ENCODE peak calls at places on chromosome 17, in four cellular contexts. V is GM12878, U is H1, W is HepG2. A is an unnamed sample.

GRCh38 chr17:35089846-35090193 is 26.3 kb upstream of the RFFL start:
- DNase-seq in U (no peak), V (no peak), W (peak), A (no peak)

GRCh38 chr17:17139972-17140589 is 66.1 kb downstream of the PLD6 start:
- DNase-seq in W (no peak), U (no peak), V (no peak), A (no peak)

GRCh38 chr17:32659419-32659842 is 172.6 kb downstream of the CDK5R1 start:
- DNase-seq in V (peak), W (peak), U (peak), A (peak)

GRCh38 chr17:6124856-6125255 is 54.7 kb downstream of the WSCD1 start:
- DNase-seq in W (no peak), U (no peak), V (no peak), A (no peak)

GRCh38 chr17:72444517-72445054 is 323.8 kb downstream of the SOX9 start:
- DNase-seq in W (no peak), U (no peak), V (no peak), A (no peak)

GRCh38 chr17:59786536-59787319 is 79.3 kb downstream of the VMP1 start:
- DNase-seq in U (peak), V (peak), W (peak), A (peak)

GRCh38 chr17:67229109-67229991 is 15.6 kb downstream of the HELZ start:
- DNase-seq in U (no peak), W (no peak), V (no peak), A (no peak)

GRCh38 chr17:18377437-18378204 is at the start of gene EVPLL:
- DNase-seq in V (no peak), U (no peak), W (no peak), A (no peak)

GRCh38 chr17:61338000-61338864 is 61.4 kb upstream of the TBX2 start:
- DNase-seq in U (no peak), W (peak), V (no peak), A (no peak)

GRCh38 chr17:35189291-35189690 is 4.9 kb downstream of the SLC35G3 start:
- DNase-seq in U (no peak), V (no peak), W (no peak), A (no peak)

GRCh38 chr17:79521225-79521624 is 89.6 kb downstream of the RBFOX3 start:
- DNase-seq in V (no peak), U (no peak), W (no peak), A (no peak)

GRCh38 chr17:73318861-73319260 is 7.1 kb upstream of the CDC42EP4 start:
- DNase-seq in W (no peak), V (no peak), U (no peak), A (no peak)

GRCh38 chr17:57966246-57966645 is 11.0 kb upstream of the CUEDC1 start:
- DNase-seq in V (no peak), W (no peak), U (no peak), A (no peak)

GRCh38 chr17:50206604-50207293 is 5.3 kb upstream of the COL1A1 start:
- DNase-seq in W (no peak), V (no peak), U (no peak), A (no peak)

GRCh38 chr17:44207319-44207718 is 7.6 kb upstream of the ATXN7L3 start:
- DNase-seq in V (no peak), W (no peak), U (no peak), A (no peak)

GRCh38 chr17:70905796-70906195 is 736.5 kb downstream of the KCNJ2 start:
- DNase-seq in U (no peak), W (no peak), V (no peak), A (no peak)

GRCh38 chr17:74882517-74883240 is 9.9 kb upstream of the FDXR start:
- DNase-seq in V (no peak), U (no peak), W (no peak), A (no peak)

GRCh38 chr17:31571124-31571892 is 179.8 kb downstream of the RAB11FIP4 start:
- DNase-seq in W (no peak), U (no peak), V (no peak), A (no peak)

DNA sequence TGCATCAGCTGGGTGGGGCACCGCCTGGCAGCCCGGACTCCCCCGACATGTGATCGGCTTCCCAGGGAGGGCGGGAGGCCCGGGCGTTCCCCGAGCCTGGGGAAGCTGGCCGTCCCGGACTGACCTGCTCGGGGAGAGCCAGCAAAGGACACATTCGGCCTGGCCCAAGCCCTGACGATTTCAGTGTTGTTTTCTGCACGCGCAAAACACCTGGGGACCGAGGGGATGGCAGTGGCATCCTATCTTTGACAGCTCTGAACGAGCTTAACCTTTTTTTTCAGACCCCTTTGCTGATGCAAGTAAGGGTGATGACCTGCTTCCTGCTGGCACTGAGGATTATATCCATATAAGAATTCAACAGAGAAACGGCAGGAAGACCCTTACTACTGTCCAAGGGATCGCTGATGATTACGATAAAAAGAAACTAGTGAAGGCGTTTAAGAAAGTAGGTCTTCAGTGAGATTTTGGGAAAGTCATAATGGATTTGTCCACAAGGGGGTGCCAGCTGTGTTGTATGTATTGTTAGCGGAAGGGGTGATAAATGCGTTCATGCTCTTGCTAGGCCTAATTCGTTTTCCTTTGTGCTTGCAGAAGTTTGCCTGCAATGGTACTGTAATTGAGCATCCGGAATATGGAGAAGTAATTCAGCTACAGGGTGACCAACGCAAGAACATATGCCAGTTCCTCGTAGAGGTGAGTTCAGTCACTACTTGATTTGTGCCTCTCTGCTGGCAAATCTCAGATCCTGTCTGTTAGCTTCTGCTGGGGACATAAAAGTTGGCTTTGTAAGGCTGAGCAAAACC is 1.0 kb downstream of the EIF1 start:
- DNase-seq in V (no peak), U (no peak), W (peak), A (no peak)
- TF ChIP-seq YY1 in V (no peak), U (no peak), W (no peak), A (no peak)

GRCh38 chr17:7475764-7476422 is 3.5 kb downstream of the ZBTB4 start:
- DNase-seq in V (no peak), W (no peak), U (no peak), A (no peak)
- TF ChIP-seq SUZ12 in V (no peak), W (no peak), U (no peak), A (no peak)

GRCh38 chr17:37310940-37311339 is 64.8 kb upstream of the C17orf78 start:
- DNase-seq in W (no peak), V (no peak), U (no peak), A (no peak)
- TF ChIP-seq YY1 in W (no peak), V (no peak), U (no peak), A (no peak)

GRCh38 chr17:21191698-21192097 is 22.3 kb downstream of the TMEM11 start:
- DNase-seq in U (no peak), W (no peak), V (no peak), A (no peak)
- TF ChIP-seq SUZ12 in U (no peak), W (no peak), V (no peak), A (no peak)

GRCh38 chr17:3946711-3947235 is 17.5 kb downstream of the ATP2A3 start:
- DNase-seq in U (no peak), V (no peak), W (no peak), A (no peak)

GRCh38 chr17:3940965-3941698 is 23.1 kb downstream of the ATP2A3 start:
- DNase-seq in W (no peak), U (no peak), V (no peak), A (no peak)

GRCh38 chr17:3943240-3943891 is 20.9 kb downstream of the ATP2A3 start:
- DNase-seq in V (no peak), W (no peak), U (no peak), A (no peak)

GRCh38 chr17:3947318-3947810 is 16.9 kb downstream of the ATP2A3 start:
- DNase-seq in U (no peak), W (no peak), V (no peak), A (no peak)

DNA sequence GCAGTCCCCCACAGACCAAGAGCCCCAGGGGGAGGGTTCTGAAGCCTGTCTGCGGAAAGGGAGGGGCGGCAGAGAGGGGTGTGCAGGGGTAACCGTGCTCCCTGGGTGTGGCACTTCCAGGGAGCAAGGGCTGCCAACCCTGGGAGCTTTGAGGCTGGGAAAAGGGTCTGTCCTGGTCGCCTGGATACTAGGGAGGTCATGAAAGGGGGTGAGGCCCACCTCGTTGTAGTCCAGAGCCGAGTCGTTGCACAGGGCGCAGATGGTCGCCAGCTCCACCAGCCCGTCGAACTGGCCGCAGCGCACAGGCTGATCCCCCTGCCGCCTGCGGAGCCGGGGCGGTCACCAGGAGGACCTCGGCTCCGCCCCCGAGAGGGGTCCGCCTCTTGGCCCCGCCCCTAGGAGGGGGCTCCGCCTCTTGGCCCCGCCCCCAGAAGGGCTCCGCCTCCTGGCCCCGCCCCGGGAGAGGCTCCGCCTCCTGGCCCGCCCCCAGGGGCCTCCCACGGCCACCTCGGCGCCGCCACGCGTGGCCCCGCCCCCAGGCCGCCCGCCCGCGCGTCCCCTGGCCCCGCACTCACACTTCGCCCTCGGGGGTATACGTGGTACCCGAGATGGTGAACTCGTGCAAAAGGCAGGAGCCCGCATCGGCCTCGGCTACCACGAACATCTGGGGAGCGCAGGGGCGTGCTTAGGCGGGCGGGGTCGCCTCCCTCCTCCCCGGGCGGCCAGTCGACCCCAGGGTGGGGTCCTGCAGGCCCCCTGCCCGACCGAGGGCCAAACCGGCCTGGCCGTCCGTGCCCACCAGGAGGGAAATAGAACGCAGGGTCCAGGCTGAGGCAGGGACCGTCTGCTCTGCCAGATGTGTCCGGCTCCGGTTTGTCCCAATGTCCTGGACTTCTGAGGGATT is 19.5 kb downstream of the ATP2A3 start:
- DNase-seq in V (no peak), W (no peak), U (peak), A (peak)
- TF ChIP-seq YY1 in V (no peak), W (no peak), U (no peak), A (no peak)

DNA sequence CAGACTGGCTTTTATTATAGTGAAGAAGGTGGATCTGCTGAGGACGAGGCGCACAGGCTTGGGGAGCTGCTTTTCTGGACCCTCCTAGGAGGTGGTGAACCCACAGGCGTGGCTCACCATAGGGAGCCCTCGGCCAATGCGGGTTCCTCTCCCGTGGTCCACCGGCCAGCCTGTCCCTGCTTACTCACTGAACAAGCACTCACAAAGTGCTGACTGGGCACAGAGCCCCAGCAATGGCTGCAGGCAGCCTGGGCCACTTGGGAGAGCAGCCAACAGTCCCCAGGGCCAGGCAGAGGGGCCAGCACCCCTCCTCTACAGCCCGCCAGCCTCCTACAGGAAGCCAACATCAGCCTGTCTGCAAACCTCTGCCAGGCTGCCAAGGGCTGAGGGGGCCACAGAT is 19.1 kb upstream of the NCBP3 start:
- DNase-seq in W (no peak), U (no peak), V (no peak), A (no peak)
- TF ChIP-seq SUZ12 in W (no peak), U (no peak), V (no peak), A (no peak)

DNA sequence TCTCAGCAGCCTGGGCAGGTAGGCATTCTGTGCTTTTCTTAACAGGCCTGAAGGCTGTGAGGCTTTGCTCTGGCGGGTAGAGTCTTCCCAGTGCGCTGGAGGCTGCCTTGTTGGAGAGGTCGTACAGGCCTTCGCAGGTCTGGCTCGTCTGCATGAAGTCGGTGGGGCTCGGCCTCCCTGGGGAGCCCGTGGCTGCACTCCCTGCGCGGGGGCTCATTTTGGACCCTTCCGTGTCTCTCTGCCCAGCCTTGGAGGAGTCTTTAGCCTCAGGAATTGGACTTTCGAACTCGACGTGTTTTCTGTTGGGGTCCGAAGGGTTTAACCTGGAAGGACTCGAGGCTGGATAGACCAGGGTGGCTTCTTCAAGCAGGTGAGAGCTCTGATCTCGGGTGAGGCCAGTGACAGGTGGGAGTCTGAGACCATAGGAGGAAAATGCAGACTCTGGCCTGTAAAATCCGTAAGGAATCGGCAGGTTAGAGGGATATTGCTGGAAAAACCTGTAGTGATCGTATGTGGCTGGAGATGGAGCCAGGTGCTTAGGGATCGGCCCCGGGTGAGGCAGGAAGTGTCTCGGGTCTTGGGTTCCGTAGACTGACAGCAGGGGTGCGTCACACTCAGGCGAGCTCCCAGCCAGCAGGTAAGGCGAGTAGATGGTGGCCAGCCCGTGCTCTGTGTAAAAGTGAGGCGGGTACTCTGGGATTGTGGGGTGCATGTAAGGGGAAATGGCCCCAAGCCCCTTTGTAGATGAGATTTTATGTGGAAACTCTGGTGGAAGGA is 8.6 kb downstream of the ZNF750 start:
- DNase-seq in W (no peak), V (no peak), U (no peak), A (no peak)
- TF ChIP-seq YY1 in W (no peak), V (no peak), U (no peak), A (no peak)

GRCh38 chr17:66008680-66009079 is 183.3 kb downstream of the CEP112 start:
- DNase-seq in W (no peak), U (no peak), V (no peak), A (no peak)
- TF ChIP-seq SUZ12 in W (no peak), U (no peak), V (no peak), A (no peak)

GRCh38 chr17:77214743-77215142 is 74.0 kb downstream of the SEC14L1 start:
- DNase-seq in U (peak), W (peak), V (no peak), A (peak)
- TF ChIP-seq YY1 in U (no peak), W (peak), V (no peak), A (no peak)

A was measured in NT2/D1.